ENCODE peak calls at places on chromosome 17, in four cellular contexts. V is WTC11, Z is HepG2, O is K562. P is an unnamed sample.

GRCh38 chr17:70319516-70319915 is 150.2 kb downstream of the KCNJ2 start:
- DNase-seq in V (no peak), Z (no peak), O (no peak), P (no peak)

GRCh38 chr17:56808503-56808902 is 25.2 kb downstream of the C17orf67 start:
- DNase-seq in O (no peak), Z (no peak), V (no peak), P (no peak)

GRCh38 chr17:68298601-68299000 is 7.3 kb downstream of the ARSG start:
- DNase-seq in V (no peak), O (no peak), Z (no peak), P (no peak)

GRCh38 chr17:43953746-43954145 is at the start of gene PYY:
- DNase-seq in V (peak), O (no peak), Z (no peak), P (no peak)

GRCh38 chr17:4531988-4532736 is 23.0 kb downstream of the MYBBP1A start:
- DNase-seq in O (no peak), Z (no peak), V (no peak), P (no peak)

GRCh38 chr17:9575381-9576072 is at the start of gene STX8:
- DNase-seq in Z (peak), O (peak), V (peak), P (peak)

GRCh38 chr17:77602062-77602746 is 356.3 kb upstream of the TNRC6C start:
- DNase-seq in Z (no peak), O (no peak), V (no peak), P (no peak)

GRCh38 chr17:2634361-2634960 is 41.0 kb downstream of the PAFAH1B1 start:
- DNase-seq in O (no peak), Z (no peak), V (no peak), P (peak)

GRCh38 chr17:13365331-13365730 is 236.4 kb downstream of the HS3ST3A1 start:
- DNase-seq in Z (no peak), V (no peak), O (no peak), P (no peak)

GRCh38 chr17:50297407-50297865 is 23.2 kb downstream of the TMEM92 start:
- DNase-seq in O (peak), V (peak), Z (peak), P (peak)

GRCh38 chr17:16940116-16940881 is 31.6 kb downstream of the TNFRSF13B start:
- DNase-seq in O (no peak), V (peak), Z (no peak), P (no peak)

GRCh38 chr17:75105269-75106080 is 4.3 kb upstream of the ARMC7 start:
- DNase-seq in O (peak), Z (peak), V (peak), P (peak)

GRCh38 chr17:78387982-78388941 is 9.8 kb downstream of the PGS1 start:
- DNase-seq in O (no peak), Z (no peak), V (no peak), P (no peak)

GRCh38 chr17:8742274-8742673 is 2.4 kb downstream of the CCDC42 start:
- DNase-seq in V (no peak), O (no peak), Z (no peak), P (no peak)

GRCh38 chr17:56880133-56880532 is 33.7 kb downstream of the TRIM25 start:
- DNase-seq in Z (no peak), O (no peak), V (no peak), P (no peak)

GRCh38 chr17:37818689-37819088 is 73.8 kb upstream of the HNF1B start:
- DNase-seq in Z (no peak), V (no peak), O (no peak), P (no peak)

GRCh38 chr17:40107266-40107980 is 7.0 kb upstream of the NR1D1 start:
- DNase-seq in Z (peak), O (no peak), V (no peak), P (no peak)

GRCh38 chr17:45143767-45144198 is 4.5 kb upstream of the HEXIM1 start:
- DNase-seq in V (peak), O (no peak), Z (no peak), P (no peak)

GRCh38 chr17:60959011-60959410 is 281.4 kb downstream of the BCAS3 start:
- DNase-seq in O (no peak), Z (no peak), V (no peak), P (no peak)

GRCh38 chr17:82547981-82548380 is 28.4 kb downstream of the FOXK2 start:
- DNase-seq in O (no peak), Z (no peak), V (no peak), P (no peak)

GRCh38 chr17:19630651-19631050 is 17.9 kb upstream of the ALDH3A2 start:
- DNase-seq in Z (no peak), V (no peak), O (no peak), P (no peak)

GRCh38 chr17:36944488-36945040 is 4.2 kb upstream of the AATF start:
- DNase-seq in O (no peak), Z (no peak), V (no peak), P (no peak)

GRCh38 chr17:78806451-78806850 is 24.4 kb upstream of the CYTH1 start:
- DNase-seq in Z (no peak), V (no peak), O (peak), P (peak)

GRCh38 chr17:49021095-49021767 is 24.0 kb downstream of the IGF2BP1 start:
- DNase-seq in O (no peak), Z (peak), V (no peak), P (no peak)

GRCh38 chr17:74426551-74427047 is 5.3 kb upstream of the GPRC5C start:
- DNase-seq in Z (no peak), V (no peak), O (no peak), P (no peak)

GRCh38 chr17:83082899-83083367 is 3.5 kb downstream of the METRNL start:
- DNase-seq in V (no peak), Z (no peak), O (no peak), P (no peak)

GRCh38 chr17:27390540-27390939 is 65.7 kb upstream of the KSR1 start:
- DNase-seq in O (no peak), V (no peak), Z (no peak), P (no peak)

GRCh38 chr17:29722411-29723198 is 99.9 kb upstream of the CORO6 start:
- DNase-seq in Z (no peak), V (no peak), O (peak), P (no peak)

GRCh38 chr17:6508519-6509294 is 47.6 kb downstream of the PITPNM3 start:
- DNase-seq in V (no peak), Z (no peak), O (no peak), P (no peak)

GRCh38 chr17:41553987-41554680 is 17.7 kb downstream of the KRT9 start:
- DNase-seq in O (no peak), Z (no peak), V (no peak), P (no peak)

GRCh38 chr17:44200478-44201155 is 933 bp upstream of the ATXN7L3 start:
- DNase-seq in V (no peak), Z (peak), O (no peak), P (no peak)

GRCh38 chr17:8739104-8739503 is 5.5 kb downstream of the CCDC42 start:
- DNase-seq in V (peak), O (no peak), Z (no peak), P (no peak)

GRCh38 chr17:35242158-35242804 is 591 bp upstream of the SLFN5 start:
- DNase-seq in V (peak), O (peak), Z (peak), P (peak)

GRCh38 chr17:28402224-28402630 is 3.8 kb downstream of the SLC46A1 start:
- DNase-seq in Z (no peak), O (no peak), V (no peak), P (no peak)

GRCh38 chr17:74282587-74283370 is 8.7 kb downstream of the DNAI2 start:
- DNase-seq in O (peak), Z (peak), V (no peak), P (no peak)

GRCh38 chr17:80859004-80859941 is 132.4 kb upstream of the CHMP6 start:
- DNase-seq in O (no peak), Z (no peak), V (no peak), P (peak)
- TF ChIP-seq JUN in O (no peak), Z (no peak), V (no peak), P (no peak)

GRCh38 chr17:46738544-46738943 is 79.9 kb downstream of the WNT3 start:
- DNase-seq in V (no peak), O (no peak), Z (no peak), P (no peak)
- TF ChIP-seq NR3C1 in V (no peak), O (no peak), Z (no peak), P (no peak)

DNA sequence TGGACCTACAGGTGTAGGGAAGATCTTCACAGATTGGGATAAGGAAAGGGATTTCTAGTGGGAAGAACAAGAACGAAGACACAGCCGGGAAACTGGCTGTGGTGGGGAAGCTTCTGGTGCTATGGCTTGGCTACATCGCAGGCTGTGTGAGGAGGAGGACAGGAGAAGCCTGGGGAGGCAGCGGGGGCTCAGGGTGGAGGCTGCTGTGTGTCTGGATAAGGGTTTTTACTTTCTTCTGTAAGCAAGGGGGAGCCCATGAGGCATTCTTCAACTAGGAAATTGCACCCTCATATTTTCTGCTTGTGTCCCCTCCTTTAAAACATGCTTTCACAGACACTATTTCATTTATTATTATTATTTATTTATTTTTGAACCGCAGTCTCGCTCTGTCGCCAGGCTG is 2.9 kb upstream of the RHBDF2 start:
- DNase-seq in V (no peak), O (peak), Z (no peak), P (no peak)
- TF ChIP-seq CTCF in V (no peak), O (peak), Z (no peak), P (no peak)

GRCh38 chr17:1607971-1608320 is 20.7 kb downstream of the SLC43A2 start:
- DNase-seq in Z (no peak), V (no peak), O (no peak), P (no peak)

GRCh38 chr17:1608676-1609075 is 20.0 kb downstream of the SLC43A2 start:
- DNase-seq in V (no peak), O (no peak), Z (no peak), P (no peak)

GRCh38 chr17:1604831-1605528 is 23.7 kb downstream of the SLC43A2 start:
- DNase-seq in O (no peak), V (peak), Z (peak), P (no peak)

GRCh38 chr17:1605681-1606351 is 22.8 kb downstream of the SLC43A2 start:
- DNase-seq in V (no peak), O (no peak), Z (no peak), P (no peak)

DNA sequence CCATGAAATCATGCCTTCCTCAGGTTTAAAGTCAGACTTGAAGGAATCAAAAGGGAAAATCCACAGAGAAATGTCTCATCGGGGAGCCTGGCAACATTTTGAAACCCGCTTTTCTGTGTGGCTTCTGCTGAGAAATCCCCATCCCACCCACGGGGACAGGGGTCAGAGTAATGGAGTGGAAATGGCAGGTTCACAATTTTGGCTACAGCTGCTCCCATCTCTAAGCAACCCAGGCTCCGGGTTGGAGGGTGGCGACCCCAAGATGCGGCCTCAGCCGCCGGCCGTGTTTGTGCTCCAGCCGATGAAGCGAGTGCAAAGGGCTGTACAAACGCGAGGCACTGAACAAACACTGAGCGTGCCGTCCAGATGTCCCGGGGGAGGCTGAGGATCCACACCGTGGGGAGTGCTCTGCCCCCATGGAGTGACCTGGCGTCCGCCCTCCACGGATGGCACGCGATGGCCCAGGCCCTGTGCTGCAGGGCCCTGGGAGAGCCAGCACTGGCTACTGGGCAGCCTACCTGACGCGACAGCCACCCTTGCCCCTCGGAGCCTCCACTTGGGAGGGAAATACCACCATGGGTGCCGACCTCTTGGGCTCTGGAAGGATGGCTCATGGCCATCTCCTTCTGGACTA is 22.2 kb downstream of the SLC43A2 start:
- DNase-seq in V (no peak), Z (no peak), O (no peak), P (no peak)
- TF ChIP-seq JUN in V (no peak), Z (no peak), O (no peak), P (no peak)

GRCh38 chr17:72266099-72266852 is 145.5 kb downstream of the SOX9 start:
- DNase-seq in O (no peak), Z (no peak), V (no peak), P (no peak)

GRCh38 chr17:72259977-72260376 is 139.2 kb downstream of the SOX9 start:
- DNase-seq in O (no peak), V (no peak), Z (no peak), P (no peak)

GRCh38 chr17:72262748-72263147 is 141.9 kb downstream of the SOX9 start:
- DNase-seq in V (no peak), Z (no peak), O (peak), P (no peak)

GRCh38 chr17:72267601-72268000 is 146.8 kb downstream of the SOX9 start:
- DNase-seq in Z (no peak), O (no peak), V (no peak), P (no peak)

DNA sequence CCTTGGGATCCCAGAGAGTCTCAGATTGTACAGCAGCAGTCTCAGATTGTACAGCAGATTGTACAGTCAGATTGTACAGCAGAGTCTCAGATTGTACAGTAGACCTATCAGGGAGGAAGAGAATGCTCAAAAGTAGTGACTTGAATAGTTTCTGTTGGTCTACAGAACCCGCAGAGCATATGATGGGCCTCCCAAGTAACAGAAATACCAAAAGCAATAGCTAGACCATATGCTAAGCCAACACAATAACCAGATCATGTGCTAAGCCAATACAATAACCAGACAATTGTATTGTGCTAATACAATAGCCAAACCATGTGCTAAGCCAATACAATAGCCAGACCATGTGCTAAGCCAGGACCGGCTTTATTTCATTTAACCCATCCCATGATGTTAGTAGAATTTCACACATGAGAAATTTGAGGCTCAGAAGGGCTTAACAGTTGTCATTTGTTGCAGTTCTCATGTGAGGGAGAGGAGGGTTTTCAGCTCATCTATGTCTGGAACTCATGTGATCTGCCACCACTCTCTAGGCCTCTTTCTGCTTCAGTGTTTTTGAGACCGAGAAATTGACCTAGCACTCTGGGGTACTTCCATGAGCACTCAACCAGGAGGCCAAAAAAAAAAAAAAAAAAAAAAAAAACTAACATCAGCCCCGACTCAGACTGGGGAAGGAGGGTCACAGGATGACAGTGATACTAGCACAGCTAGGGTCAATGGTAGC is 144.0 kb downstream of the SOX9 start:
- DNase-seq in O (no peak), V (no peak), Z (no peak), P (no peak)
- TF ChIP-seq NR3C1 in O (no peak), V (no peak), Z (no peak), P (no peak)

P was measured in A549.